ENCODE peak calls at places on chromosomes 16 and 17, in nine cellular contexts. O, A, G, M, Q, T, X, H and L are unnamed samples.

GRCh38 chr17:80742581-80743180 is 198.0 kb downstream of the RPTOR start:
- DNase-seq in O (no peak), A (no peak), G (no peak), M (no peak), Q (no peak), T (no peak), X (no peak), H (no peak), L (no peak)

GRCh38 chr16:401468-402348 is at the start of gene DECR2:
- DNase-seq in O (peak; percentile 98), A (peak; percentile 93), G (peak; percentile 98), M (peak; percentile 87), Q (peak; percentile 92), T (peak; percentile 28), X (no peak), H (peak; percentile 99), L (peak; percentile 86)

GRCh38 chr17:79965806-79966205 is 69.9 kb downstream of the TBC1D16 start:
- DNase-seq in O (no peak), A (peak; percentile 14), G (no peak), M (no peak), Q (no peak), T (no peak), X (no peak), H (peak; percentile 34), L (no peak)

GRCh38 chr17:5837055-5837491 is 233.1 kb upstream of the WSCD1 start:
- DNase-seq in O (no peak), A (no peak), G (no peak), M (peak; percentile 53), Q (peak; percentile 29), T (peak; percentile 19), X (no peak), H (no peak), L (peak; percentile 43)

GRCh38 chr17:80970044-80970761 is 21.4 kb upstream of the CHMP6 start:
- DNase-seq in O (no peak), A (peak; percentile 63), G (peak; percentile 31), M (no peak), Q (peak; percentile 28), T (no peak), X (no peak), H (peak; percentile 87), L (no peak)

GRCh38 chr17:48928876-48929811 is 15.5 kb downstream of the SNF8 start:
- DNase-seq in O (no peak), A (no peak), G (no peak), M (no peak), Q (no peak), T (no peak), X (no peak), H (no peak), L (no peak)

GRCh38 chr16:89586853-89587252 is 11.3 kb downstream of the CPNE7 start:
- DNase-seq in O (no peak), A (no peak), G (no peak), M (peak; percentile 54), Q (peak; percentile 68), T (no peak), X (no peak), H (no peak), L (no peak)

GRCh38 chr17:73826872-73827228 is 182.6 kb upstream of the SDK2 start:
- DNase-seq in O (no peak), A (peak; percentile 25), G (no peak), M (no peak), Q (no peak), T (no peak), X (no peak), H (peak; percentile 62), L (no peak)

GRCh38 chr16:10565167-10565566 is 15.2 kb downstream of the EMP2 start:
- DNase-seq in O (no peak), A (no peak), G (no peak), M (peak; percentile 26), Q (no peak), T (no peak), X (no peak), H (no peak), L (no peak)

GRCh38 chr16:54356391-54356790 is 69.8 kb upstream of the IRX3 start:
- DNase-seq in O (no peak), A (no peak), G (no peak), M (no peak), Q (no peak), T (no peak), X (no peak), H (no peak), L (no peak)

GRCh38 chr16:2826591-2827480 is 3.3 kb upstream of the ZG16B start:
- DNase-seq in O (no peak), A (no peak), G (no peak), M (no peak), Q (no peak), T (no peak), X (no peak), H (peak; percentile 46), L (no peak)

GRCh38 chr17:73552300-73553088 is 91.8 kb downstream of the SDK2 start:
- DNase-seq in O (no peak), A (no peak), G (no peak), M (no peak), Q (no peak), T (no peak), X (no peak), H (no peak), L (no peak)

GRCh38 chr16:50245417-50246298 is 20.7 kb upstream of the ADCY7 start:
- DNase-seq in O (peak; percentile 79), A (peak; percentile 90), G (peak; percentile 47), M (peak; percentile 78), Q (peak; percentile 31), T (no peak), X (no peak), H (peak; percentile 73), L (peak; percentile 50)

GRCh38 chr16:88920618-88921602 is 54.5 kb upstream of the PABPN1L start:
- DNase-seq in O (peak; percentile 78), A (no peak), G (no peak), M (peak; percentile 80), Q (peak; percentile 66), T (peak; percentile 50), X (no peak), H (no peak), L (peak; percentile 40)

GRCh38 chr17:77453613-77454559 is 313.1 kb downstream of the SEC14L1 start:
- DNase-seq in O (peak; percentile 72), A (peak; percentile 73), G (peak; percentile 68), M (no peak), Q (no peak), T (no peak), X (no peak), H (no peak), L (no peak)
- H3K4me3 ChIP-seq in O (peak overlapping the region; percentile 54), A (no peak overlapping the region), G (peak overlapping the region; percentile 99), M (no peak overlapping the region), Q (no peak overlapping the region), T (no peak overlapping the region), X (no peak overlapping the region), H (no peak overlapping the region), L (no peak overlapping the region)

DNA sequence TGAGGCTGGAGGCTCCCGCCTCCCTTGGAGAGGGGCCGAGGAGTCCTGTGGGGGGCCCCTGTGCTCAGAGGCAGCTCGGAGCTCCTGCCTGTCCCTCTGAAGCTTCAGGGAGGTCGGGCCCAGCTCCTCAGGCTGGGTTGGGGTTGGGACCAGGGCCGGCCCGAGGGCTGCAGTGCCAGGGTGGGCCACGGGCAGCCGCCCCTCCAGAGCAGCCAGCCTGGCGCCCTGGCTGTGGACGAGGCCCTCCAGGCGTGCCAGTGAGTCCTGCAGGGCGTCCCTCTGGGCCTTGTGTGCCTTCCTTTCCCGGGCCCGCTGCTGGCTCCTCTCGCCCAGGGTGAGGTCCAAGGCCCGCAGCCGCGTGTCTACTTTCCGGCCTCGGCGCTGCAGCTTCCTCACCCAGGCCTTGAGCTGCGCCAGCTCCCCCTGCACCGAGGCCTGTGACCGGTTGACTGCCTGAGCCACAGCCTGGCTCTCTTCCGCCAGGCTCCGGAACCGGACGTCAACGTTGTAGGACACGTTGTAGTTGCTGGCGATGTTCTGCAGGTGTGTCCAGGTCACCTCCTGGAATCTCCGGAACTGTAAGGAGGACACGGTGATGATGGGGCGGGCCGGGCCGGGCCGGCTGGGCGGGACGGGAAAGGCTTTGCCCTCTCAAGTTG is 1.2 kb downstream of the PTX4 start:
- DNase-seq in O (no peak), A (no peak), G (no peak), M (no peak), Q (no peak), T (no peak), X (no peak), H (no peak), L (no peak)
- TF ChIP-seq CTCF in O (no peak), A (no peak), G (no peak), M (no peak), Q (no peak), T (no peak), X (no peak), H (no peak), L (no peak)

GRCh38 chr16:3878610-3879009 is 1.9 kb downstream of the CREBBP start:
- DNase-seq in O (no peak), A (no peak), G (no peak), M (peak; percentile 53), Q (peak; percentile 57), T (no peak), X (no peak), H (no peak), L (peak; percentile 37)
- H3K4me3 ChIP-seq in O (peak overlapping the region; percentile 84), A (peak overlapping the region; percentile 95), G (peak overlapping the region; percentile 70), M (peak overlapping the region; percentile 91), Q (peak overlapping the region; percentile 89), T (peak overlapping the region; percentile 90), X (peak overlapping the region; percentile 71), H (peak overlapping the region; percentile 88), L (peak overlapping the region; percentile 84)

GRCh38 chr17:60164164-60164563 is 14.4 kb downstream of the CA4 start:
- DNase-seq in O (no peak), A (no peak), G (no peak), M (no peak), Q (no peak), T (no peak), X (no peak), H (peak; percentile 22), L (no peak)

GRCh38 chr17:60164697-60165096 is 14.9 kb downstream of the CA4 start:
- DNase-seq in O (no peak), A (no peak), G (no peak), M (no peak), Q (no peak), T (no peak), X (no peak), H (peak; percentile 46), L (no peak)

GRCh38 chr17:60165223-60165622 is 15.4 kb downstream of the CA4 start:
- DNase-seq in O (no peak), A (no peak), G (no peak), M (no peak), Q (no peak), T (no peak), X (no peak), H (peak; percentile 63), L (no peak)

GRCh38 chr17:60161598-60162330 is 12.0 kb downstream of the CA4 start:
- DNase-seq in O (no peak), A (peak; percentile 32), G (no peak), M (no peak), Q (no peak), T (no peak), X (no peak), H (peak; percentile 83), L (no peak)

DNA sequence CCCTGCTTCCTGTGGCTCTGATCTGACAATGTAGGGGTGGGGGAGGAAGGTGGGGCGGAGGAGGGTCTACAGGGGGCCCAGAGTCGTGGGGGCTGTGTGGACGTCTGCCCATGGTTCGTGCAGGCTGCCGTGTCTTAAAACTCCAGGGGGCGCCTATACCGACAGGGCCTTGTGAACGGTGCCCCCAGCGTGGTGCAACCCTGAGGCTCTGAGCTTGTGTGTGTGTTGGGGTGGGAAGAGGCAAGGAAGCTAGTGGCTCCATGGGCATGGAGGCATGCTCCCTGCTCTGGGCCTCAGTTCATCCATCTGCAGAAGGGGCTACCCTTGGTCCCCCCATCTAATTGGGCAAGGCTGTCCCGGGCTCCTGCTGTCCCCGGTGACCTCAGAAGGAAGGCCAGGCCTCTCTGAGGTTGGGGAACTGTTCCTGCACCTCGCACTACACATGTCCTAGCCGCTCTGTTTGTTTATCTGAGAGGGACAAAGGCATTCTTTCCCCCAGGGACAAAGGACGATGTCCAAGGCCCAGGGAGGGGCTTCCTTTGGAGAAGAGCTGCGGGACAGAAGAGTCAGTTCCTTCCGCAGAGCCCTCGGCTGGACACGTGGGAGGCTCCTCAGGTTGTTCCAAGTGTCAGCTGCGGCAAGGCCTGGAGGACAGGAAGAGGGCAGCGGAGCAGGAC is 13.5 kb downstream of the CA4 start:
- DNase-seq in O (no peak), A (peak; percentile 61), G (no peak), M (no peak), Q (no peak), T (no peak), X (no peak), H (peak; percentile 85), L (no peak)
- TF ChIP-seq CTCF in O (no peak), A (peak; percentile 16), G (no peak), M (no peak), Q (peak; percentile 18), T (no peak), X (peak; percentile 27), H (peak; percentile 58), L (no peak)